ENCODE peak calls at places on chromosomes 13 and 19, in five cellular contexts. N is nephron progenitor cell, Q is DMS153, P is neuronal stem cell, L is EL. J is an unnamed sample.

GRCh38 chr13:23871616-23872220 is 17.5 kb downstream of the MIPEP start:
- DNase-seq in L (peak; percentile 32), Q (peak; percentile 27), N (no peak), P (no peak), J (no peak)

GRCh38 chr13:113123226-113124150 is 889 bp downstream of the F10 start:
- DNase-seq in Q (no peak), P (no peak), N (no peak), L (peak; percentile 9), J (no peak)

GRCh38 chr19:38745316-38745715 is 1.0 kb upstream of the CAPN12 start:
- DNase-seq in P (no peak), L (no peak), N (no peak), Q (no peak), J (no peak)

GRCh38 chr13:38401276-38401675 is 51.6 kb downstream of the UFM1 start:
- DNase-seq in Q (no peak), N (no peak), P (no peak), L (no peak), J (no peak)

GRCh38 chr13:39870197-39870746 is 214.8 kb downstream of the COG6 start:
- DNase-seq in N (no peak), P (no peak), Q (no peak), L (peak; percentile 34), J (no peak)

GRCh38 chr13:99218545-99218944 is 17.9 kb downstream of the UBAC2 start:
- DNase-seq in P (no peak), N (peak; percentile 16), Q (no peak), L (no peak), J (no peak)

GRCh38 chr13:105442941-105443340 is 1092.5 kb downstream of the EFNB2 start:
- DNase-seq in N (no peak), P (no peak), Q (peak; percentile 85), L (peak; percentile 88), J (no peak)

GRCh38 chr19:34288381-34288780 is 34.0 kb downstream of the GARRE1 start:
- DNase-seq in Q (no peak), P (no peak), N (no peak), L (no peak), J (no peak)

GRCh38 chr19:5880604-5881078 is 10.3 kb upstream of the FUT5 start:
- DNase-seq in N (peak; percentile 44), P (no peak), L (peak; percentile 53), Q (peak; percentile 6), J (no peak)

GRCh38 chr13:98494769-98495168 is 82.1 kb downstream of the STK24 start:
- DNase-seq in P (no peak), L (no peak), N (no peak), Q (no peak), J (no peak)

GRCh38 chr13:33940898-33941297 is 122.9 kb downstream of the RFC3 start:
- DNase-seq in N (no peak), P (peak; percentile 17), Q (no peak), L (peak; percentile 4), J (no peak)

GRCh38 chr19:32876919-32877285 is 7.3 kb upstream of the SLC7A9 start:
- DNase-seq in P (no peak), L (peak; percentile 86), N (no peak), Q (no peak), J (no peak)

GRCh38 chr19:17469092-17469370 is 1.3 kb upstream of the SLC27A1 start:
- DNase-seq in Q (no peak), L (no peak), N (no peak), P (no peak), J (peak; percentile 55)

GRCh38 chr19:44476559-44477408 is 23.5 kb downstream of the ZNF180 start:
- DNase-seq in N (no peak), P (no peak), L (peak; percentile 10), Q (peak; percentile 64), J (no peak)

GRCh38 chr19:43765109-43765876 is 10.5 kb upstream of the SMG9 start:
- DNase-seq in P (no peak), L (peak; percentile 99), Q (no peak), N (no peak), J (peak; percentile 96)

GRCh38 chr13:111901301-111901905 is 165.5 kb upstream of the SOX1 start:
- DNase-seq in Q (no peak), L (no peak), N (no peak), P (no peak), J (no peak)

GRCh38 chr19:13764101-13764807 is at the start of gene MRI1:
- DNase-seq in N (peak; percentile 76), L (peak; percentile 77), P (peak; percentile 50), Q (peak; percentile 40), J (peak; percentile 82)

GRCh38 chr19:33905937-33906577 is 109.4 kb downstream of the KCTD15 start:
- DNase-seq in P (peak; percentile 63), Q (no peak), N (peak; percentile 73), L (peak; percentile 12), J (no peak)

GRCh38 chr19:48398329-48399235 is 5.1 kb downstream of the GRIN2D start:
- DNase-seq in Q (peak; percentile 85), P (peak; percentile 77), N (peak; percentile 93), L (peak; percentile 84), J (peak; percentile 86)

GRCh38 chr19:30936276-30936675 is 413.0 kb downstream of the TSHZ3 start:
- DNase-seq in P (no peak), N (no peak), Q (no peak), L (no peak), J (no peak)

GRCh38 chr13:95603887-95604533 is 40.5 kb downstream of the DZIP1 start:
- DNase-seq in N (no peak), P (no peak), Q (peak; percentile 76), L (no peak), J (no peak)

GRCh38 chr13:94968040-94968756 is 255.9 kb upstream of the SOX21 start:
- DNase-seq in Q (no peak), L (peak; percentile 14), P (peak; percentile 65), N (peak; percentile 71), J (no peak)

GRCh38 chr19:6587998-6588507 is 2.9 kb downstream of the CD70 start:
- DNase-seq in P (no peak), L (no peak), N (no peak), Q (no peak), J (no peak)

GRCh38 chr19:1438933-1439358 is 750 bp downstream of the RPS15 start:
- DNase-seq in P (no peak), L (no peak), Q (no peak), N (no peak), J (no peak)

GRCh38 chr19:1248454-1249297 is at the start of gene MIDN:
- DNase-seq in L (peak; percentile 89), P (no peak), N (peak; percentile 87), Q (peak; percentile 25), J (peak; percentile 94)